ENCODE peak calls at places on chromosomes 5 and 9, in six cellular contexts. One of them, this sample, is unnamed.

GRCh38 chr5:147101654-147102053 is 133.2 kb upstream of the STK32A start:
- DNase-seq in upper lobe of right lung: no peak
- DNase-seq in thyroid gland: no peak
- DNase-seq in brain microvascular endothelial cell: no peak
- DNase-seq in fibroblast of lung: no peak
- DNase-seq in tibial artery: no peak
- DNase-seq in this sample: no peak

GRCh38 chr9:34562136-34562745 is 27.3 kb downstream of the CNTFR start:
- DNase-seq in upper lobe of right lung: no peak
- DNase-seq in thyroid gland: no peak
- DNase-seq in brain microvascular endothelial cell: no peak
- DNase-seq in fibroblast of lung: no peak
- DNase-seq in tibial artery: no peak
- DNase-seq in this sample: no peak

GRCh38 chr9:93089481-93089991 is 6.5 kb upstream of the CARD19 start:
- DNase-seq in upper lobe of right lung: peak; percentile 52
- DNase-seq in thyroid gland: no peak
- DNase-seq in brain microvascular endothelial cell: no peak
- DNase-seq in fibroblast of lung: no peak
- DNase-seq in tibial artery: peak; percentile 35
- DNase-seq in this sample: no peak

GRCh38 chr9:37336150-37336549 is 86.3 kb upstream of the GRHPR start:
- DNase-seq in upper lobe of right lung: no peak
- DNase-seq in thyroid gland: no peak
- DNase-seq in brain microvascular endothelial cell: no peak
- DNase-seq in fibroblast of lung: no peak
- DNase-seq in tibial artery: no peak
- DNase-seq in this sample: no peak

GRCh38 chr9:23663946-23664345 is 162.1 kb downstream of the ELAVL2 start:
- DNase-seq in upper lobe of right lung: no peak
- DNase-seq in thyroid gland: no peak
- DNase-seq in brain microvascular endothelial cell: no peak
- DNase-seq in fibroblast of lung: no peak
- DNase-seq in tibial artery: no peak
- DNase-seq in this sample: no peak

GRCh38 chr5:59034498-59035186 is 451.8 kb downstream of the RAB3C start:
- DNase-seq in upper lobe of right lung: no peak
- DNase-seq in thyroid gland: no peak
- DNase-seq in brain microvascular endothelial cell: peak; percentile 58
- DNase-seq in fibroblast of lung: peak; percentile 88
- DNase-seq in tibial artery: no peak
- DNase-seq in this sample: no peak

GRCh38 chr9:99820330-99821186 is 1.1 kb upstream of the NR4A3 start:
- DNase-seq in upper lobe of right lung: peak; percentile 71
- DNase-seq in thyroid gland: peak; percentile 76
- DNase-seq in brain microvascular endothelial cell: peak; percentile 71
- DNase-seq in fibroblast of lung: peak; percentile 95
- DNase-seq in tibial artery: peak; percentile 91
- DNase-seq in this sample: peak; percentile 31

GRCh38 chr5:52521236-52521635 is 266.5 kb upstream of the ITGA1 start:
- DNase-seq in upper lobe of right lung: no peak
- DNase-seq in thyroid gland: no peak
- DNase-seq in brain microvascular endothelial cell: no peak
- DNase-seq in fibroblast of lung: no peak
- DNase-seq in tibial artery: no peak
- DNase-seq in this sample: no peak

GRCh38 chr5:108529381-108529780 is 147.5 kb upstream of the FBXL17 start:
- DNase-seq in upper lobe of right lung: no peak
- DNase-seq in thyroid gland: no peak
- DNase-seq in brain microvascular endothelial cell: peak; percentile 69
- DNase-seq in fibroblast of lung: no peak
- DNase-seq in tibial artery: no peak
- DNase-seq in this sample: no peak

GRCh38 chr9:82645591-82645990 is 417.4 kb downstream of the RASEF start:
- DNase-seq in upper lobe of right lung: no peak
- DNase-seq in thyroid gland: no peak
- DNase-seq in brain microvascular endothelial cell: no peak
- DNase-seq in fibroblast of lung: no peak
- DNase-seq in tibial artery: no peak
- DNase-seq in this sample: no peak

GRCh38 chr9:127360829-127361228 is 36.1 kb upstream of the SLC2A8 start:
- DNase-seq in upper lobe of right lung: no peak
- DNase-seq in thyroid gland: peak; percentile 53
- DNase-seq in brain microvascular endothelial cell: peak; percentile 8
- DNase-seq in fibroblast of lung: peak; percentile 63
- DNase-seq in tibial artery: no peak
- DNase-seq in this sample: no peak

GRCh38 chr5:21680196-21680595 is 1172.9 kb downstream of the CDH12 start:
- DNase-seq in upper lobe of right lung: no peak
- DNase-seq in thyroid gland: no peak
- DNase-seq in brain microvascular endothelial cell: peak; percentile 39
- DNase-seq in fibroblast of lung: peak; percentile 96
- DNase-seq in tibial artery: no peak
- DNase-seq in this sample: peak; percentile 6

GRCh38 chr9:131227112-131228058 is 48.9 kb downstream of the FAM78A start:
- DNase-seq in upper lobe of right lung: no peak
- DNase-seq in thyroid gland: peak; percentile 49
- DNase-seq in brain microvascular endothelial cell: peak; percentile 17
- DNase-seq in fibroblast of lung: peak; percentile 22
- DNase-seq in tibial artery: no peak
- DNase-seq in this sample: no peak

GRCh38 chr5:147464211-147464610 is 45.7 kb downstream of the DPYSL3 start:
- DNase-seq in upper lobe of right lung: no peak
- DNase-seq in thyroid gland: peak; percentile 17
- DNase-seq in brain microvascular endothelial cell: peak; percentile 46
- DNase-seq in fibroblast of lung: peak; percentile 66
- DNase-seq in tibial artery: no peak
- DNase-seq in this sample: no peak

GRCh38 chr5:178249191-178249989 is 16.8 kb upstream of the PHYKPL start:
- DNase-seq in upper lobe of right lung: no peak
- DNase-seq in thyroid gland: peak; percentile 72
- DNase-seq in brain microvascular endothelial cell: no peak
- DNase-seq in fibroblast of lung: peak; percentile 73
- DNase-seq in tibial artery: no peak
- DNase-seq in this sample: no peak

GRCh38 chr9:70081120-70081495 is 37.5 kb downstream of the MAMDC2 start:
- DNase-seq in upper lobe of right lung: no peak
- DNase-seq in thyroid gland: no peak
- DNase-seq in brain microvascular endothelial cell: peak; percentile 59
- DNase-seq in fibroblast of lung: peak; percentile 65
- DNase-seq in tibial artery: no peak
- DNase-seq in this sample: peak; percentile 41

GRCh38 chr5:86644843-86645242 is 27.1 kb downstream of the COX7C start:
- DNase-seq in upper lobe of right lung: no peak
- DNase-seq in thyroid gland: no peak
- DNase-seq in brain microvascular endothelial cell: no peak
- DNase-seq in fibroblast of lung: no peak
- DNase-seq in tibial artery: no peak
- DNase-seq in this sample: no peak

GRCh38 chr5:73678322-73678740 is 52.3 kb downstream of the ARHGEF28 start:
- DNase-seq in upper lobe of right lung: no peak
- DNase-seq in thyroid gland: no peak
- DNase-seq in brain microvascular endothelial cell: no peak
- DNase-seq in fibroblast of lung: no peak
- DNase-seq in tibial artery: no peak
- DNase-seq in this sample: no peak

GRCh38 chr9:114281421-114282103 is 41.3 kb upstream of the ORM1 start:
- DNase-seq in upper lobe of right lung: peak; percentile 57
- DNase-seq in thyroid gland: no peak
- DNase-seq in brain microvascular endothelial cell: no peak
- DNase-seq in fibroblast of lung: peak; percentile 82
- DNase-seq in tibial artery: peak; percentile 57
- DNase-seq in this sample: no peak

GRCh38 chr9:93255994-93256877 is 72.3 kb downstream of the WNK2 start:
- DNase-seq in upper lobe of right lung: peak; percentile 55
- DNase-seq in thyroid gland: no peak
- DNase-seq in brain microvascular endothelial cell: no peak
- DNase-seq in fibroblast of lung: no peak
- DNase-seq in tibial artery: peak; percentile 38
- DNase-seq in this sample: no peak

GRCh38 chr9:109886617-109887016 is 106.6 kb downstream of the PALM2AKAP2 start:
- DNase-seq in upper lobe of right lung: no peak
- DNase-seq in thyroid gland: no peak
- DNase-seq in brain microvascular endothelial cell: no peak
- DNase-seq in fibroblast of lung: no peak
- DNase-seq in tibial artery: no peak
- DNase-seq in this sample: no peak

GRCh38 chr5:76547242-76547890 is 75.8 kb downstream of the F2RL2 start:
- DNase-seq in upper lobe of right lung: no peak
- DNase-seq in thyroid gland: no peak
- DNase-seq in brain microvascular endothelial cell: no peak
- DNase-seq in fibroblast of lung: peak; percentile 3
- DNase-seq in tibial artery: no peak
- DNase-seq in this sample: no peak

GRCh38 chr9:109556786-109557185 is 58.7 kb upstream of the PTPN3 start:
- DNase-seq in upper lobe of right lung: no peak
- DNase-seq in thyroid gland: no peak
- DNase-seq in brain microvascular endothelial cell: no peak
- DNase-seq in fibroblast of lung: no peak
- DNase-seq in tibial artery: no peak
- DNase-seq in this sample: no peak

DNA sequence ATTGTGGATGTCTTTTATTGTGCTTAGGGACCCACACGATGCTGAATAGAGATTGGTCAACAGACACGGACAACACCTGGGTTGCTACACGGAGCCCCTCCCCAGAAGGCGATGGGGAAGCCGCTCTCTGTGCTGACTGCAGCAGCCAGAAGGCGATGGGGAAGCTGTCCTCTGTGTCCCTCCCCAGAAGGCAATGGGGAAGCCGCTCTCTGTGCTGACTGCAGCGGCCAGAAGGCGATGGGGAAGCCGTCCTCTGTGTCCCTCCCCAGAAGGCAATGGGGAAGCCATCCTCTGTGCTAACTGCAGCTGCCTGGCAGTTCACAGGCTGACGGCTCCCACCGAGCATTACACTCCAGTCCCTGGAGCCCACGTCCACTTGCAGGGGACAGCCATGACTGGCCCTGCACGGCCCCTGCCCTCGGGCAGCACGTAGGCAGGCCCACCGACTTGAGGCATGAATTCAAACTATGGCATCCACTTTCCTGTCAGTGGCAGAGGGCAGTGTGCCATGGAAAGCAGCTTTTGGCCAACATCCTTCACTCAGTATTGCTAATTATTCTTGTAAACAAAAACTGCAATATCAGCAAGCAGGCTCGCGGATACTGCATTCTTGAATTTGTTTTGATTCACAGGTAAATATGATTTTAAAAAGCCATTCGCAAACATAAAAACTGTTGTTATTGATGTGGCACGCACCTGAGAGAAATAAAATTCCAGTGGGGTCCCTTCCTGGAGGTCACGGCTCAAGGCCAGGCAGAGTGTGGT is 48.1 kb upstream of the CLPTM1L start:
- DNase-seq in upper lobe of right lung: no peak
- DNase-seq in thyroid gland: no peak
- DNase-seq in brain microvascular endothelial cell: no peak
- DNase-seq in fibroblast of lung: no peak
- DNase-seq in tibial artery: no peak
- DNase-seq in this sample: no peak
- TF ChIP-seq CTCF in upper lobe of right lung: no peak
- TF ChIP-seq CTCF in thyroid gland: no peak
- TF ChIP-seq CTCF in brain microvascular endothelial cell: no peak
- TF ChIP-seq CTCF in fibroblast of lung: no peak
- TF ChIP-seq CTCF in tibial artery: no peak
- TF ChIP-seq CTCF in this sample: no peak

GRCh38 chr9:14317667-14318255 is 3.8 kb upstream of the NFIB start:
- DNase-seq in upper lobe of right lung: no peak
- DNase-seq in thyroid gland: no peak
- DNase-seq in brain microvascular endothelial cell: no peak
- DNase-seq in fibroblast of lung: no peak
- DNase-seq in tibial artery: no peak
- DNase-seq in this sample: no peak
- H3K4me3 ChIP-seq in upper lobe of right lung: peak overlapping the region; percentile 73
- H3K4me3 ChIP-seq in thyroid gland: no peak overlapping the region
- H3K4me3 ChIP-seq in brain microvascular endothelial cell: no peak overlapping the region
- H3K4me3 ChIP-seq in fibroblast of lung: no peak overlapping the region
- H3K4me3 ChIP-seq in tibial artery: peak overlapping the region; percentile 96
- H3K4me3 ChIP-seq in this sample: no peak overlapping the region

GRCh38 chr5:135881244-135881643 is 14.4 kb downstream of the IL9 start:
- DNase-seq in upper lobe of right lung: no peak
- DNase-seq in thyroid gland: no peak
- DNase-seq in brain microvascular endothelial cell: no peak
- DNase-seq in fibroblast of lung: no peak
- DNase-seq in tibial artery: no peak
- DNase-seq in this sample: no peak

GRCh38 chr5:135883026-135883425 is 12.6 kb downstream of the IL9 start:
- DNase-seq in upper lobe of right lung: no peak
- DNase-seq in thyroid gland: no peak
- DNase-seq in brain microvascular endothelial cell: no peak
- DNase-seq in fibroblast of lung: no peak
- DNase-seq in tibial artery: no peak
- DNase-seq in this sample: no peak

GRCh38 chr5:135880801-135881200 is 14.8 kb downstream of the IL9 start:
- DNase-seq in upper lobe of right lung: no peak
- DNase-seq in thyroid gland: no peak
- DNase-seq in brain microvascular endothelial cell: no peak
- DNase-seq in fibroblast of lung: no peak
- DNase-seq in tibial artery: no peak
- DNase-seq in this sample: no peak

GRCh38 chr5:135885031-135885430 is 10.6 kb downstream of the IL9 start:
- DNase-seq in upper lobe of right lung: no peak
- DNase-seq in thyroid gland: no peak
- DNase-seq in brain microvascular endothelial cell: no peak
- DNase-seq in fibroblast of lung: no peak
- DNase-seq in tibial artery: no peak
- DNase-seq in this sample: no peak

DNA sequence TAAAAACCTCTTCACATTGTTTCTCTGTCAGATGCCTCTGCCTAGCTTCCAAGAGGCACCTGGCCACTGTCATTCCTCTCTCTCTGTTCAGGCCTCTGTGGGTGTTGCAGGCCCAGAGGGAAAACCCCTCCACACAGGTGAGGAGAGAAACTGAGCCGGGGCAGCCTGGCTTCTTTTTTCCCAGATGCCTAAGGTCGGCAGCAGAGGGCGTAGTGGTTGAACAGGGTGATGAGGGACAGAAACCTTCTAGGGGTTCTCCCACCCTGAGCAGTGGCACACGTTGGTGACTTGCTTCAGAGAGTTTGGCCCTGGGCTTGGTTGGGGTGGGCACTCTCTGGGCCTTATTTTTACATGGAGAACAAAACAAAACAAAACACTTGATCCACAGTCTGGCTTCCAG is 12.2 kb downstream of the IL9 start:
- DNase-seq in upper lobe of right lung: no peak
- DNase-seq in thyroid gland: no peak
- DNase-seq in brain microvascular endothelial cell: no peak
- DNase-seq in fibroblast of lung: no peak
- DNase-seq in tibial artery: no peak
- DNase-seq in this sample: no peak
- H3K27me3 ChIP-seq in upper lobe of right lung: peaks cover 22% of the 10 kb centered on the region
- H3K27me3 ChIP-seq in thyroid gland: no peaks in the 10 kb centered on the region
- H3K27me3 ChIP-seq in brain microvascular endothelial cell: no peaks in the 10 kb centered on the region
- H3K27me3 ChIP-seq in fibroblast of lung: peaks cover 2% of the 10 kb centered on the region
- H3K27me3 ChIP-seq in tibial artery: peaks cover 38% of the 10 kb centered on the region
- H3K27me3 ChIP-seq in this sample: no peaks in the 10 kb centered on the region

GRCh38 chr5:174571662-174572397 is 152.6 kb upstream of the MSX2 start:
- DNase-seq in upper lobe of right lung: no peak
- DNase-seq in thyroid gland: peak; percentile 25
- DNase-seq in brain microvascular endothelial cell: peak; percentile 88
- DNase-seq in fibroblast of lung: peak; percentile 98
- DNase-seq in tibial artery: peak; percentile 73
- DNase-seq in this sample: peak; percentile 82
- TF ChIP-seq CTCF in upper lobe of right lung: peak; percentile 24
- TF ChIP-seq CTCF in thyroid gland: no peak
- TF ChIP-seq CTCF in brain microvascular endothelial cell: peak; percentile 52
- TF ChIP-seq CTCF in fibroblast of lung: peak; percentile 68
- TF ChIP-seq CTCF in tibial artery: no peak
- TF ChIP-seq CTCF in this sample: peak; percentile 51